ENCODE peak calls at places on chromosomes 6 and 20, in ten cellular contexts. One of them, this sample, is unnamed.

GRCh38 chr6:89638320-89639195 is at the start of gene LYRM2:
- DNase-seq in cardiac muscle cell: peak; percentile 95
- DNase-seq in body of pancreas: peak; percentile 96
- DNase-seq in KBM-7: peak; percentile 93
- DNase-seq in effector memory CD8-positive, alpha-beta T cell: peak; percentile 88
- DNase-seq in iris pigment epithelial cell: peak; percentile 94
- DNase-seq in tibial artery: peak; percentile 93
- DNase-seq in Calu3: peak; percentile 95
- DNase-seq in cerebellar nuclear complex: peak; percentile 70
- DNase-seq in sigmoid colon: peak; percentile 98
- DNase-seq in this sample: peak; percentile 84

GRCh38 chr6:157608221-157609075 is 214.6 kb upstream of the SNX9 start:
- DNase-seq in cardiac muscle cell: no peak
- DNase-seq in body of pancreas: no peak
- DNase-seq in KBM-7: no peak
- DNase-seq in effector memory CD8-positive, alpha-beta T cell: no peak
- DNase-seq in iris pigment epithelial cell: no peak
- DNase-seq in tibial artery: no peak
- DNase-seq in Calu3: no peak
- DNase-seq in cerebellar nuclear complex: no peak
- DNase-seq in sigmoid colon: no peak
- DNase-seq in this sample: no peak

GRCh38 chr6:101402618-101403002 is 9.1 kb downstream of the GRIK2 start:
- DNase-seq in cardiac muscle cell: no peak
- DNase-seq in body of pancreas: peak; percentile 13
- DNase-seq in KBM-7: no peak
- DNase-seq in effector memory CD8-positive, alpha-beta T cell: no peak
- DNase-seq in iris pigment epithelial cell: no peak
- DNase-seq in tibial artery: no peak
- DNase-seq in Calu3: no peak
- DNase-seq in cerebellar nuclear complex: no peak
- DNase-seq in sigmoid colon: no peak
- DNase-seq in this sample: no peak

GRCh38 chr6:169845426-169846285 is 94.2 kb downstream of the ERMARD start:
- DNase-seq in cardiac muscle cell: no peak
- DNase-seq in body of pancreas: no peak
- DNase-seq in KBM-7: no peak
- DNase-seq in effector memory CD8-positive, alpha-beta T cell: no peak
- DNase-seq in iris pigment epithelial cell: no peak
- DNase-seq in tibial artery: peak; percentile 1
- DNase-seq in Calu3: no peak
- DNase-seq in cerebellar nuclear complex: no peak
- DNase-seq in sigmoid colon: no peak
- DNase-seq in this sample: no peak

GRCh38 chr6:138837246-138837645 is 41.4 kb downstream of the ECT2L start:
- DNase-seq in cardiac muscle cell: no peak
- DNase-seq in body of pancreas: no peak
- DNase-seq in KBM-7: no peak
- DNase-seq in effector memory CD8-positive, alpha-beta T cell: no peak
- DNase-seq in iris pigment epithelial cell: no peak
- DNase-seq in tibial artery: no peak
- DNase-seq in Calu3: no peak
- DNase-seq in cerebellar nuclear complex: no peak
- DNase-seq in sigmoid colon: no peak
- DNase-seq in this sample: no peak

GRCh38 chr6:12208190-12208589 is 82.0 kb upstream of the EDN1 start:
- DNase-seq in cardiac muscle cell: peak; percentile 53
- DNase-seq in body of pancreas: peak; percentile 6
- DNase-seq in KBM-7: peak; percentile 16
- DNase-seq in effector memory CD8-positive, alpha-beta T cell: no peak
- DNase-seq in iris pigment epithelial cell: peak; percentile 77
- DNase-seq in tibial artery: peak; percentile 20
- DNase-seq in Calu3: no peak
- DNase-seq in cerebellar nuclear complex: no peak
- DNase-seq in sigmoid colon: no peak
- DNase-seq in this sample: no peak

GRCh38 chr20:51536116-51537069 is 6.1 kb downstream of the NFATC2 start:
- DNase-seq in cardiac muscle cell: no peak
- DNase-seq in body of pancreas: peak; percentile 47
- DNase-seq in KBM-7: no peak
- DNase-seq in effector memory CD8-positive, alpha-beta T cell: no peak
- DNase-seq in iris pigment epithelial cell: no peak
- DNase-seq in tibial artery: no peak
- DNase-seq in Calu3: no peak
- DNase-seq in cerebellar nuclear complex: no peak
- DNase-seq in sigmoid colon: peak; percentile 29
- DNase-seq in this sample: no peak

GRCh38 chr6:105739764-105740163 is 336.9 kb upstream of the PREP start:
- DNase-seq in cardiac muscle cell: no peak
- DNase-seq in body of pancreas: no peak
- DNase-seq in KBM-7: no peak
- DNase-seq in effector memory CD8-positive, alpha-beta T cell: no peak
- DNase-seq in iris pigment epithelial cell: no peak
- DNase-seq in tibial artery: no peak
- DNase-seq in Calu3: no peak
- DNase-seq in cerebellar nuclear complex: no peak
- DNase-seq in sigmoid colon: no peak
- DNase-seq in this sample: no peak

GRCh38 chr20:17150858-17151257 is 76.0 kb upstream of the PCSK2 start:
- DNase-seq in cardiac muscle cell: no peak
- DNase-seq in body of pancreas: no peak
- DNase-seq in KBM-7: no peak
- DNase-seq in effector memory CD8-positive, alpha-beta T cell: no peak
- DNase-seq in iris pigment epithelial cell: no peak
- DNase-seq in tibial artery: no peak
- DNase-seq in Calu3: no peak
- DNase-seq in cerebellar nuclear complex: no peak
- DNase-seq in sigmoid colon: no peak
- DNase-seq in this sample: no peak

GRCh38 chr6:90148867-90149266 is 147.8 kb downstream of the BACH2 start:
- DNase-seq in cardiac muscle cell: no peak
- DNase-seq in body of pancreas: no peak
- DNase-seq in KBM-7: no peak
- DNase-seq in effector memory CD8-positive, alpha-beta T cell: no peak
- DNase-seq in iris pigment epithelial cell: no peak
- DNase-seq in tibial artery: no peak
- DNase-seq in Calu3: no peak
- DNase-seq in cerebellar nuclear complex: no peak
- DNase-seq in sigmoid colon: no peak
- DNase-seq in this sample: no peak

GRCh38 chr20:4691753-4692152 is 30.0 kb upstream of the PRND start:
- DNase-seq in cardiac muscle cell: no peak
- DNase-seq in body of pancreas: no peak
- DNase-seq in KBM-7: no peak
- DNase-seq in effector memory CD8-positive, alpha-beta T cell: no peak
- DNase-seq in iris pigment epithelial cell: no peak
- DNase-seq in tibial artery: no peak
- DNase-seq in Calu3: no peak
- DNase-seq in cerebellar nuclear complex: no peak
- DNase-seq in sigmoid colon: no peak
- DNase-seq in this sample: peak; percentile 44

GRCh38 chr6:122994256-122994655 is 1.8 kb upstream of the CLVS2 start:
- DNase-seq in cardiac muscle cell: no peak
- DNase-seq in body of pancreas: no peak
- DNase-seq in KBM-7: no peak
- DNase-seq in effector memory CD8-positive, alpha-beta T cell: no peak
- DNase-seq in iris pigment epithelial cell: no peak
- DNase-seq in tibial artery: no peak
- DNase-seq in Calu3: no peak
- DNase-seq in cerebellar nuclear complex: no peak
- DNase-seq in sigmoid colon: no peak
- DNase-seq in this sample: no peak

This sample was measured in HepG2.